ENCODE peak calls at places on chromosomes 2 and 18, in ten cellular contexts. K is NCI-H2081 treated with DMSO at 0.1 percent for 48 hours; X is Peyer's patch; G is cardiac septum; Y is activated CD4-positive, alpha-beta T cell treated with anti-CD3 and anti-CD28 coated beads for 24 hours; V is stimulated activated CD4-positive, alpha-beta T cell treated with anti-CD3 and anti-CD28 coated beads, Interleukin-12 subunit alpha, Interleukin-12 subunit beta, amount 100 ng/mL, for 4 hours; E is sigmoid colon; R is H9; S is fibroblast of lung; P is OCI-LY7. I is an unnamed sample.

GRCh38 chr18:9915291-9916066 is 1.7 kb downstream of the VAPA start:
- DNase-seq in E (no peak), X (no peak), S (no peak), K (no peak), R (no peak), V (no peak), Y (no peak), P (no peak), G (no peak), I (no peak)

GRCh38 chr2:9692392-9693137 is 61.8 kb upstream of the YWHAQ start:
- DNase-seq in X (no peak), P (no peak), S (peak), Y (no peak), R (peak), E (peak), K (no peak), G (no peak), V (no peak), I (no peak)

GRCh38 chr2:158179660-158180059 is 78.0 kb downstream of the UPP2 start:
- DNase-seq in P (peak), Y (no peak), K (no peak), X (no peak), E (no peak), R (no peak), V (no peak), G (no peak), S (no peak), I (no peak)

GRCh38 chr2:173568054-173568453 is 213.4 kb downstream of the CDCA7 start:
- DNase-seq in E (no peak), P (no peak), G (no peak), Y (no peak), R (peak), S (no peak), K (no peak), X (no peak), V (no peak), I (no peak)

GRCh38 chr2:105787376-105788318 is 42.9 kb downstream of the NCK2 start:
- DNase-seq in K (no peak), S (no peak), Y (no peak), R (no peak), V (no peak), X (peak), P (peak), G (no peak), E (no peak), I (no peak)

GRCh38 chr2:98775146-98775988 is 44.4 kb upstream of the MGAT4A start:
- DNase-seq in K (peak), G (no peak), P (no peak), V (no peak), R (no peak), Y (no peak), X (no peak), S (peak), E (no peak), I (no peak)

GRCh38 chr2:217282531-217282930 is 422.7 kb upstream of the TNP1 start:
- DNase-seq in K (no peak), V (no peak), E (no peak), X (no peak), Y (no peak), P (no peak), G (no peak), S (peak), R (no peak), I (no peak)

GRCh38 chr2:96233880-96234316 is 25.3 kb upstream of the STARD7 start:
- DNase-seq in G (no peak), Y (no peak), K (no peak), X (peak), S (no peak), E (peak), V (no peak), R (no peak), P (peak), I (peak)

GRCh38 chr18:63831080-63831788 is 56.0 kb downstream of the SERPINB7 start:
- DNase-seq in G (no peak), X (no peak), E (no peak), Y (no peak), K (no peak), R (no peak), P (no peak), S (peak), V (no peak), I (no peak)

GRCh38 chr2:3151153-3151918 is 226.3 kb downstream of the EIPR1 start:
- DNase-seq in K (no peak), X (no peak), R (no peak), Y (no peak), G (no peak), V (no peak), E (no peak), P (peak), S (no peak), I (peak)

GRCh38 chr18:53426656-53427055 is 797.8 kb downstream of the MBD2 start:
- DNase-seq in P (no peak), V (no peak), K (no peak), S (no peak), X (no peak), E (no peak), R (no peak), G (no peak), Y (no peak), I (no peak)

GRCh38 chr18:33201509-33201926 is 239.0 kb downstream of the CCDC178 start:
- DNase-seq in Y (no peak), S (peak), E (no peak), P (no peak), V (no peak), K (peak), R (peak), X (no peak), G (no peak), I (no peak)